ENCODE peak calls at places on chromosomes 5 and 9, in eight cellular contexts. One of them, this sample, is unnamed.

GRCh38 chr9:87855061-87855460 is 27.6 kb upstream of the SPATA31E1 start:
- DNase-seq in cardiac muscle cell: no peak
- DNase-seq in amniotic stem cell: no peak
- DNase-seq in smooth muscle cell of the brain vasculature: no peak
- DNase-seq in activated CD4-positive, alpha-beta T cell treated with anti-CD3 and anti-CD28 coated beads, Interleukin-2, amount 50 U/mL, for 1 hour: no peak
- DNase-seq in PC-9: no peak
- DNase-seq in T-helper 9 cell: no peak
- DNase-seq in adrenal gland: no peak
- DNase-seq in this sample: no peak

GRCh38 chr9:113828211-113828610 is 47.9 kb upstream of the ZNF618 start:
- DNase-seq in cardiac muscle cell: no peak
- DNase-seq in amniotic stem cell: no peak
- DNase-seq in smooth muscle cell of the brain vasculature: no peak
- DNase-seq in activated CD4-positive, alpha-beta T cell treated with anti-CD3 and anti-CD28 coated beads, Interleukin-2, amount 50 U/mL, for 1 hour: no peak
- DNase-seq in PC-9: no peak
- DNase-seq in T-helper 9 cell: no peak
- DNase-seq in adrenal gland: no peak
- DNase-seq in this sample: no peak

GRCh38 chr5:33936004-33936380 is 194 bp upstream of the RXFP3 start:
- DNase-seq in cardiac muscle cell: peak
- DNase-seq in amniotic stem cell: peak
- DNase-seq in smooth muscle cell of the brain vasculature: peak
- DNase-seq in activated CD4-positive, alpha-beta T cell treated with anti-CD3 and anti-CD28 coated beads, Interleukin-2, amount 50 U/mL, for 1 hour: peak
- DNase-seq in PC-9: no peak
- DNase-seq in T-helper 9 cell: no peak
- DNase-seq in adrenal gland: peak
- DNase-seq in this sample: peak

GRCh38 chr5:25006734-25007133 is 362.0 kb upstream of the CDH10 start:
- DNase-seq in cardiac muscle cell: peak
- DNase-seq in amniotic stem cell: peak
- DNase-seq in smooth muscle cell of the brain vasculature: no peak
- DNase-seq in activated CD4-positive, alpha-beta T cell treated with anti-CD3 and anti-CD28 coated beads, Interleukin-2, amount 50 U/mL, for 1 hour: no peak
- DNase-seq in PC-9: peak
- DNase-seq in T-helper 9 cell: no peak
- DNase-seq in adrenal gland: no peak
- DNase-seq in this sample: no peak

GRCh38 chr9:123649909-123650308 is 280.0 kb downstream of the DENND1A start:
- DNase-seq in cardiac muscle cell: no peak
- DNase-seq in amniotic stem cell: no peak
- DNase-seq in smooth muscle cell of the brain vasculature: no peak
- DNase-seq in activated CD4-positive, alpha-beta T cell treated with anti-CD3 and anti-CD28 coated beads, Interleukin-2, amount 50 U/mL, for 1 hour: no peak
- DNase-seq in PC-9: no peak
- DNase-seq in T-helper 9 cell: no peak
- DNase-seq in adrenal gland: no peak
- DNase-seq in this sample: no peak

GRCh38 chr5:115586525-115587146 is 15.6 kb downstream of the TICAM2 start:
- DNase-seq in cardiac muscle cell: peak
- DNase-seq in amniotic stem cell: no peak
- DNase-seq in smooth muscle cell of the brain vasculature: no peak
- DNase-seq in activated CD4-positive, alpha-beta T cell treated with anti-CD3 and anti-CD28 coated beads, Interleukin-2, amount 50 U/mL, for 1 hour: no peak
- DNase-seq in PC-9: no peak
- DNase-seq in T-helper 9 cell: no peak
- DNase-seq in adrenal gland: no peak
- DNase-seq in this sample: peak

GRCh38 chr9:75869236-75869635 is 21.2 kb upstream of the PCSK5 start:
- DNase-seq in cardiac muscle cell: no peak
- DNase-seq in amniotic stem cell: no peak
- DNase-seq in smooth muscle cell of the brain vasculature: no peak
- DNase-seq in activated CD4-positive, alpha-beta T cell treated with anti-CD3 and anti-CD28 coated beads, Interleukin-2, amount 50 U/mL, for 1 hour: no peak
- DNase-seq in PC-9: no peak
- DNase-seq in T-helper 9 cell: no peak
- DNase-seq in adrenal gland: no peak
- DNase-seq in this sample: no peak

GRCh38 chr5:27462936-27463335 is 424.6 kb upstream of the CDH9 start:
- DNase-seq in cardiac muscle cell: no peak
- DNase-seq in amniotic stem cell: no peak
- DNase-seq in smooth muscle cell of the brain vasculature: no peak
- DNase-seq in activated CD4-positive, alpha-beta T cell treated with anti-CD3 and anti-CD28 coated beads, Interleukin-2, amount 50 U/mL, for 1 hour: no peak
- DNase-seq in PC-9: no peak
- DNase-seq in T-helper 9 cell: no peak
- DNase-seq in adrenal gland: no peak
- DNase-seq in this sample: no peak

GRCh38 chr9:97557606-97558095 is 56.2 kb downstream of the TMOD1 start:
- DNase-seq in cardiac muscle cell: no peak
- DNase-seq in amniotic stem cell: no peak
- DNase-seq in smooth muscle cell of the brain vasculature: no peak
- DNase-seq in activated CD4-positive, alpha-beta T cell treated with anti-CD3 and anti-CD28 coated beads, Interleukin-2, amount 50 U/mL, for 1 hour: no peak
- DNase-seq in PC-9: no peak
- DNase-seq in T-helper 9 cell: no peak
- DNase-seq in adrenal gland: peak
- DNase-seq in this sample: no peak

GRCh38 chr5:172860520-172861443 is 26.7 kb downstream of the ERGIC1 start:
- DNase-seq in cardiac muscle cell: no peak
- DNase-seq in amniotic stem cell: no peak
- DNase-seq in smooth muscle cell of the brain vasculature: no peak
- DNase-seq in activated CD4-positive, alpha-beta T cell treated with anti-CD3 and anti-CD28 coated beads, Interleukin-2, amount 50 U/mL, for 1 hour: no peak
- DNase-seq in PC-9: peak
- DNase-seq in T-helper 9 cell: no peak
- DNase-seq in adrenal gland: peak
- DNase-seq in this sample: no peak

GRCh38 chr5:135608761-135609443 is 30.1 kb upstream of the CXCL14 start:
- DNase-seq in cardiac muscle cell: no peak
- DNase-seq in amniotic stem cell: no peak
- DNase-seq in smooth muscle cell of the brain vasculature: no peak
- DNase-seq in activated CD4-positive, alpha-beta T cell treated with anti-CD3 and anti-CD28 coated beads, Interleukin-2, amount 50 U/mL, for 1 hour: no peak
- DNase-seq in PC-9: no peak
- DNase-seq in T-helper 9 cell: no peak
- DNase-seq in adrenal gland: no peak
- DNase-seq in this sample: no peak

GRCh38 chr5:149838881-149839739 is 105.5 kb downstream of the PDE6A start:
- DNase-seq in cardiac muscle cell: no peak
- DNase-seq in amniotic stem cell: peak
- DNase-seq in smooth muscle cell of the brain vasculature: no peak
- DNase-seq in activated CD4-positive, alpha-beta T cell treated with anti-CD3 and anti-CD28 coated beads, Interleukin-2, amount 50 U/mL, for 1 hour: no peak
- DNase-seq in PC-9: peak
- DNase-seq in T-helper 9 cell: no peak
- DNase-seq in adrenal gland: peak
- DNase-seq in this sample: no peak

This sample was measured in central memory CD4-positive, alpha-beta T cell.